ENCODE peak calls at places on chromosomes 2 and 18, in eight cellular contexts. T is prostate gland; W is tibial artery; K is cardiac muscle cell; C is osteoblast; B is CD8-positive, alpha-beta T cell; H is Peyer's patch; F is breast epithelium. O is an unnamed sample. For H3K4me1, the result is how much of the 10 kb centered on the place peaks cover.

GRCh38 chr2:46804794-46805193 is 110.8 kb downstream of the MCFD2 start:
- DNase-seq in T (peak), W (peak), K (peak), C (no peak), B (no peak), H (no peak), F (peak), O (no peak)

GRCh38 chr2:170554278-170554955 is 160.7 kb upstream of the SP5 start:
- DNase-seq in T (peak), W (peak), K (peak), C (peak), B (no peak), H (no peak), F (peak), O (peak)

GRCh38 chr2:98769784-98770183 is 38.9 kb upstream of the MGAT4A start:
- DNase-seq in T (peak), W (no peak), K (no peak), C (peak), B (peak), H (peak), F (peak), O (no peak)

GRCh38 chr2:98709530-98709929 is 21.4 kb downstream of the MGAT4A start:
- DNase-seq in T (peak), W (no peak), K (peak), C (no peak), B (no peak), H (no peak), F (no peak), O (no peak)

GRCh38 chr18:57811477-57812125 is 8.5 kb upstream of the ATP8B1 start:
- DNase-seq in T (no peak), W (no peak), K (no peak), C (no peak), B (no peak), H (peak), F (no peak), O (no peak)

GRCh38 chr2:51424418-51424817 is 392.5 kb upstream of the NRXN1 start:
- DNase-seq in T (no peak), W (no peak), K (no peak), C (no peak), B (no peak), H (no peak), F (no peak), O (no peak)

GRCh38 chr18:37294951-37295350 is 270.6 kb downstream of the CELF4 start:
- DNase-seq in T (no peak), W (no peak), K (peak), C (peak), B (no peak), H (no peak), F (no peak), O (no peak)

GRCh38 chr2:165576409-165576808 is 106.9 kb downstream of the CSRNP3 start:
- DNase-seq in T (no peak), W (no peak), K (no peak), C (no peak), B (no peak), H (no peak), F (no peak), O (no peak)

GRCh38 chr2:43458002-43458628 is 137.7 kb downstream of the THADA start:
- DNase-seq in T (no peak), W (no peak), K (peak), C (no peak), B (no peak), H (no peak), F (no peak), O (no peak)

GRCh38 chr2:2184549-2185249 is 146.4 kb downstream of the MYT1L start:
- DNase-seq in T (no peak), W (no peak), K (no peak), C (peak), B (no peak), H (no peak), F (no peak), O (no peak)

GRCh38 chr2:148483675-148484074 is 160.9 kb upstream of the EPC2 start:
- DNase-seq in T (no peak), W (no peak), K (no peak), C (no peak), B (no peak), H (no peak), F (no peak), O (no peak)

GRCh38 chr2:120403261-120403660 is 57.3 kb downstream of the INHBB start:
- DNase-seq in T (no peak), W (no peak), K (no peak), C (peak), B (no peak), H (no peak), F (no peak), O (no peak)

GRCh38 chr2:31150120-31150670 is 12.0 kb upstream of the GALNT14 start:
- DNase-seq in T (no peak), W (no peak), K (no peak), C (no peak), B (no peak), H (no peak), F (no peak), O (peak)

GRCh38 chr2:238247002-238247822 is 7.4 kb upstream of the HES6 start:
- DNase-seq in T (no peak), W (no peak), K (no peak), C (no peak), B (no peak), H (no peak), F (no peak), O (no peak)

GRCh38 chr2:3038636-3039035 is 339.0 kb downstream of the EIPR1 start:
- DNase-seq in T (no peak), W (no peak), K (no peak), C (no peak), B (no peak), H (no peak), F (no peak), O (no peak)

GRCh38 chr2:196242131-196242620 is 70.8 kb upstream of the STK17B start:
- DNase-seq in T (no peak), W (no peak), K (peak), C (no peak), B (no peak), H (no peak), F (no peak), O (no peak)

GRCh38 chr18:26819046-26819445 is 46.5 kb downstream of the AQP4 start:
- DNase-seq in T (no peak), W (no peak), K (no peak), C (no peak), B (no peak), H (no peak), F (no peak), O (no peak)

GRCh38 chr2:30253873-30254691 is 22.7 kb downstream of the LBH start:
- DNase-seq in T (no peak), W (no peak), K (no peak), C (no peak), B (no peak), H (no peak), F (no peak), O (no peak)

GRCh38 chr2:64213607-64214275 is 69.5 kb upstream of the PELI1 start:
- DNase-seq in T (no peak), W (no peak), K (no peak), C (no peak), B (no peak), H (peak), F (no peak), O (no peak)

GRCh38 chr2:173986805-173987204 is 21.6 kb upstream of the SP3 start:
- DNase-seq in T (no peak), W (no peak), K (no peak), C (no peak), B (no peak), H (peak), F (no peak), O (no peak)
- H3K4me1 ChIP-seq in T (under half), W (half or more), K (under half), C (under half), B (under half), H (under half), F (under half), O (under half)

GRCh38 chr2:133787651-133788050 is 219.4 kb upstream of the NCKAP5 start:
- DNase-seq in T (no peak), W (no peak), K (no peak), C (no peak), B (no peak), H (no peak), F (no peak), O (no peak)

GRCh38 chr2:133791191-133791590 is 222.9 kb upstream of the NCKAP5 start:
- DNase-seq in T (no peak), W (no peak), K (peak), C (no peak), B (no peak), H (no peak), F (no peak), O (no peak)

GRCh38 chr2:133790706-133791105 is 222.4 kb upstream of the NCKAP5 start:
- DNase-seq in T (no peak), W (no peak), K (peak), C (no peak), B (no peak), H (no peak), F (no peak), O (no peak)

GRCh38 chr2:133788391-133788790 is 220.1 kb upstream of the NCKAP5 start:
- DNase-seq in T (no peak), W (no peak), K (no peak), C (no peak), B (no peak), H (no peak), F (no peak), O (no peak)

GRCh38 chr2:133789743-133790142 is 221.5 kb upstream of the NCKAP5 start:
- DNase-seq in T (no peak), W (no peak), K (peak), C (no peak), B (no peak), H (no peak), F (no peak), O (no peak)
- H3K4me3 ChIP-seq in T (no peak), W (no peak), K (no peak), C (no peak), B (no peak), H (no peak), F (no peak), O (no peak)

GRCh38 chr2:127811922-127812321 is 951 bp upstream of the WDR33 start:
- DNase-seq in T (no peak), W (no peak), K (no peak), C (no peak), B (no peak), H (no peak), F (no peak), O (no peak)

GRCh38 chr2:127810637-127811396 is at the start of gene WDR33:
- DNase-seq in T (peak), W (peak), K (peak), C (peak), B (peak), H (peak), F (peak), O (peak)

GRCh38 chr2:127811397-127811860 is 458 bp upstream of the WDR33 start:
- DNase-seq in T (no peak), W (peak), K (peak), C (peak), B (no peak), H (no peak), F (no peak), O (peak)

GRCh38 chr2:127807678-127808353 is 3.2 kb downstream of the WDR33 start:
- DNase-seq in T (no peak), W (no peak), K (no peak), C (no peak), B (no peak), H (no peak), F (no peak), O (no peak)

GRCh38 chr2:127810156-127810636 is 775 bp downstream of the WDR33 start:
- DNase-seq in T (peak), W (no peak), K (peak), C (no peak), B (no peak), H (no peak), F (no peak), O (no peak)
- H3K4me1 ChIP-seq in T (under half), W (under half), K (under half), C (under half), B (under half), H (under half), F (under half), O (under half)

GRCh38 chr2:231038483-231039293 is 1.4 kb downstream of the C2orf72 start:
- DNase-seq in T (no peak), W (no peak), K (no peak), C (no peak), B (no peak), H (no peak), F (no peak), O (no peak)
- H3K4me3 ChIP-seq in T (peak), W (no peak), K (peak), C (no peak), B (no peak), H (peak), F (peak), O (peak)

GRCh38 chr2:159155791-159156190 is 130.7 kb downstream of the WDSUB1 start:
- DNase-seq in T (no peak), W (no peak), K (no peak), C (no peak), B (no peak), H (no peak), F (no peak), O (no peak)
- H3K4me1 ChIP-seq in T (under half), W (under half), K (under half), C (under half), B (under half), H (under half), F (under half), O (under half)

GRCh38 chr2:111119847-111120252 is 864 bp upstream of the BCL2L11 start:
- DNase-seq in T (no peak), W (no peak), K (no peak), C (peak), B (no peak), H (peak), F (no peak), O (no peak)

GRCh38 chr2:111116843-111117665 is 3.7 kb upstream of the BCL2L11 start:
- DNase-seq in T (peak), W (peak), K (peak), C (peak), B (no peak), H (peak), F (peak), O (no peak)

GRCh38 chr2:111119004-111119846 is 1.5 kb upstream of the BCL2L11 start:
- DNase-seq in T (no peak), W (peak), K (no peak), C (peak), B (no peak), H (peak), F (no peak), O (no peak)

GRCh38 chr2:111117666-111118454 is 2.9 kb upstream of the BCL2L11 start:
- DNase-seq in T (no peak), W (peak), K (peak), C (peak), B (no peak), H (peak), F (peak), O (peak)

GRCh38 chr2:111118455-111119003 is 2.2 kb upstream of the BCL2L11 start:
- DNase-seq in T (no peak), W (no peak), K (no peak), C (peak), B (no peak), H (peak), F (no peak), O (no peak)
- H3K4me3 ChIP-seq in T (peak), W (peak), K (peak), C (peak), B (peak), H (peak), F (peak), O (peak)

GRCh38 chr2:96261328-96262003 is 4.3 kb downstream of the TMEM127 start:
- DNase-seq in T (no peak), W (no peak), K (no peak), C (no peak), B (no peak), H (no peak), F (no peak), O (no peak)
- H3K4me1 ChIP-seq in T (under half), W (half or more), K (half or more), C (half or more), B (half or more), H (under half), F (under half), O (half or more)

GRCh38 chr2:207042155-207042554 is 102.8 kb downstream of the CPO start:
- DNase-seq in T (no peak), W (no peak), K (no peak), C (peak), B (no peak), H (no peak), F (no peak), O (no peak)
- H3K4me3 ChIP-seq in T (no peak), W (peak), K (no peak), C (peak), B (no peak), H (no peak), F (no peak), O (peak)

DNA sequence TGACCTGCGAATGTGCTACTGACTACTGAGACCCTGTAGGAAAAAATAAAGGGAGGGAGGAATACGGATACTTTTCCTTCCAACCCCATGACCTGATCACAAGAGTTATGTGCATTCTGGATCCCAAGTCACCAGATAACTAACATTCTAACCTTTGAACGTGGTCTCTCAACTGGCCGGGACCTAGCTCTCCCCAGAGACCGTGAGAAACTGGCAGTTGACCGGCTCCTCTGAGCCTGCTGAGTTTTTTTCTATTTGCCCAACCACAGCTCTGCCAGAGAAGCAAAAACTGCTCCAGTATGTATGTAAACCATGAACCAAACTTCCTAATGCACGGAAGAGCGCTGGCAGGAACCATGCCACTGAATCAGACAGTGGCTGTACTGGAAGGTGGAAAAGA is 47.5 kb upstream of the PTMA start:
- DNase-seq in T (no peak), W (no peak), K (no peak), C (no peak), B (no peak), H (no peak), F (no peak), O (no peak)
- H3K4me1 ChIP-seq in T (under half), W (under half), K (under half), C (under half), B (under half), H (under half), F (under half), O (under half)

DNA sequence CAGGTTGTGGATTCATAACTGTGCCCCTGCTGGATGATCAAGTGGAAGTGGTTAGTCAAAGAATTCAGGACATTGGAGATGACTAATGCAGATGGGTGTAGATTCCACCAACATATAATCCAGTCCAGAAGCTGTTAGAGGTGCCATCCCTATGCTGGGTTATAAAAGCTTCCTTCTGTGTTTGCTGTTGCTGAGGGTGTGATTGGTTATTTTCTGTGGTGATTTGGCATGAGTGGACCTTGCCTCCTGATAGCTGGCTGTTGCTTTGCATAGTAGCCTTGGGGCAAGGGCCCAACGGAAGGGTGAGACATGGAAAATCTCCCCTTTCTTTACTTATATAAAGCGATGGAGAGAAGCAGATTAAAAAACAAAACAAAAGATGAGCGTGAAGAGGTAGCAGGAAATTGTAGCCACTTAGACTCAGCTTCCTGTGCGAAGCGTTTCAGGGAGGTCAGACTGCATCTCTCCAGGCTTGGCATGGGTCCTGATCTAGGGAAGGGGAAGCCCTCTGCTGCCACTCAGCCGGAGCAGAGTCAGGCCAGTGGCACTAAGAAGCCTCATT is 190.4 kb downstream of the FMNL2 start:
- DNase-seq in T (no peak), W (peak), K (peak), C (no peak), B (no peak), H (no peak), F (no peak), O (no peak)
- H3K4me3 ChIP-seq in T (no peak), W (no peak), K (no peak), C (peak), B (no peak), H (no peak), F (no peak), O (no peak)

O was measured in ascending aorta.